ENCODE peak calls at places on chromosome 6, in four cellular contexts. K is PC-3, P is ascending aorta, F is tibial nerve. V is an unnamed sample. For H3K4me1, the result is how much of the 10 kb centered on the place peaks cover.

GRCh38 chr6:2738373-2738979 is 12.2 kb downstream of the MYLK4 start:
- DNase-seq in K (peak), P (no peak), F (no peak), V (peak)

GRCh38 chr6:85062884-85063283 is 298.5 kb upstream of the TBX18 start:
- DNase-seq in K (peak), P (no peak), F (no peak), V (no peak)

GRCh38 chr6:105135056-105135455 is 44.8 kb downstream of the POPDC3 start:
- DNase-seq in K (peak), P (no peak), F (no peak), V (no peak)

GRCh38 chr6:157034433-157035230 is 257.5 kb downstream of the ARID1B start:
- DNase-seq in K (peak), P (no peak), F (no peak), V (no peak)

GRCh38 chr6:149233056-149233715 is 84.3 kb upstream of the TAB2 start:
- DNase-seq in K (peak), P (no peak), F (no peak), V (no peak)

GRCh38 chr6:82025271-82025670 is 222.3 kb downstream of the IBTK start:
- DNase-seq in K (no peak), P (no peak), F (no peak), V (no peak)

GRCh38 chr6:124203812-124204167 is 400.1 kb downstream of the NKAIN2 start:
- DNase-seq in K (no peak), P (no peak), F (no peak), V (no peak)

GRCh38 chr6:39313526-39314272 is 520 bp downstream of the KCNK17 start:
- DNase-seq in K (no peak), P (no peak), F (no peak), V (no peak)

DNA sequence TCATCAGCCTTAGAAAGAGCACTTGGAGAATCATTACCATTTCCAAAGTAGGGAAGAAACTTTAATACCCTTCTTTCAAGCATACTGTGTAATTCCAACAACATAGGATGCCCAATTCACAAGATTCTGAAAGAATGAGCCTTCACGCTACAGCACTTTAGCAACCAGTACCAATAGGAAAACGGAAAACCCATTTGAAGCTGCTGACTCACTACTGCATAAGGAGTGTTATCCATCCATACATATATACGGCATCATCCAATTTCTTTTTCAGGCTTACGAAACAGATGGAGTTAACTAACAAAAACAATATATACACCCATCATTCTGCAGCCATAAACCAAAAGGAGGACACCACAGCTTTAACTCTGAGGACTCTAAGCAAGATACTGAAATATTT is 25.0 kb downstream of the FYN start:
- DNase-seq in K (no peak), P (no peak), F (no peak), V (no peak)
- H3K4me1 ChIP-seq in K (under half), P (under half), F (half or more), V (under half)

GRCh38 chr6:75747371-75747984 is 1.6 kb upstream of the MYO6 start:
- DNase-seq in K (peak), P (no peak), F (no peak), V (no peak)

GRCh38 chr6:75750925-75751324 is 1.9 kb downstream of the MYO6 start:
- DNase-seq in K (no peak), P (no peak), F (no peak), V (no peak)

GRCh38 chr6:75751443-75751842 is 2.4 kb downstream of the MYO6 start:
- DNase-seq in K (peak), P (no peak), F (no peak), V (no peak)

GRCh38 chr6:75747985-75748742 is 875 bp upstream of the MYO6 start:
- DNase-seq in K (peak), P (no peak), F (no peak), V (peak)

DNA sequence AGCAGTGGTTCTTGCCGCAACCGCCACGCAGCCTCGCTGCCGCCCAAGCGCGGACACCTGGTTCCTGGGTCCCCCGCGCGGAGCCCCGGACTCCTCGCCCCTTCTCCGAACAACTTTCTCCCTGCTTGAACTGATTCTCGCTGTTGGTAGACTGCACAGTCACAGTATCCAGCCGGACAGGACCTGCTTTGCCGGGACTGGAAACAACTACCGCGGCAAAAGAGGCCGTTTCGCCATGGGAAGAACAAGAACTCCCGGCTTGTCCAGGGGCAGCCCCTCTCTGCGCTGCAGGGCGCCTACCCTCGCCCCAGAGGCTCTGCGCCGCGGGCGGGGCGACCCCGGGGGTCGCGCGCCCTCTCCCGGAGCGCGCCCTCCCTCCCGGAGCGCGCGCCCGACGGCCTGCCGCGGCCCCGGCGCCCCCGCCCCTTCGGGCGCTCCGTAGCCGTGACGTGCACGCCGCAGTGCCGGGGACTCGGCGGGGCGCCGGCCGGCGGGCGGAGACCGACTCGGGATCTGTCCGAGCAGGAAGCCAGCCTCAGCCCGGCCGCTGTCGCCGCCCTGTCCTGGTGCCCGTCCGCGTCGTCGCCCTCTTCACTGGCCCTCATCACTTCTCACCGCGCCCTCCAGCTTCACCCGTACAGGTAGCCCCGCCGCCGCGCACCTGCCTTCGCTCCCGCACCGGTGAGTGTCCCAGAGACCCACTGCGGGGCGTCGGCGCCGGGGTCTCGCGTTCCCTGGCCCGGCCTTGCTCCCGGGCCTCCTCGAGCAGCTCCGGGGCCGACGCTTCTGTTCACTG is at the start of gene MYO6:
- DNase-seq in K (peak), P (peak), F (peak), V (peak)
- TF ChIP-seq CTCF in K (no peak), P (no peak), F (no peak), V (no peak)

GRCh38 chr6:36685198-36685919 is 6.8 kb downstream of the CDKN1A start:
- DNase-seq in K (no peak), P (no peak), F (no peak), V (no peak)
- H3K4me1 ChIP-seq in K (under half), P (under half), F (under half), V (under half)

DNA sequence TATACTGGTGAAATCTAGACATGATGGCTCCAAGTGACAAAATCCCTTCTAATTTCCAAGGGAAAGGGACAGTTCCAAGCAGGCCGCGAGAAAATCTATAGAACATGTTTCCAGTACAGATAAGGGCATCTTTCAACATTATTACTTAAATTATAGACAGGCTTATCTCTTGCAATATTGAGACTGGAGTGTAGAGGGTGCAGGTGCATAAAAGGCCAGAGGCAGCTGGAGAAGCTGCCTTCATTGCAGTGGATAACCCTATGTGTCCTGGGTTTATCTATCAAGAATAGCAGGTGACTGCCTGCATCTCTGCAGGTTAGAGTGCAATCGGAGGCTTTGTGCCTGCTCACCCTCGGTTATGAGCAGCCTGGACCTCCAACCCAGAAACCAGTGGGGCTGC is 28.7 kb upstream of the ECI2 start:
- DNase-seq in K (no peak), P (no peak), F (no peak), V (no peak)
- TF ChIP-seq CTCF in K (peak), P (no peak), F (no peak), V (no peak)

V was measured in testis.